ENCODE peak calls at places on chromosomes 16 and 17, in ten cellular contexts. H, A, K, P, S, E, O, Z, J and N are unnamed samples.

GRCh38 chr17:40061532-40062038 is 1.2 kb upstream of the THRA start:
- DNase-seq in Z (no peak), A (no peak), P (no peak), J (no peak), O (no peak), H (no peak), E (no peak), K (no peak), S (no peak), N (no peak)

GRCh38 chr16:66899945-66900688 is 18.6 kb downstream of the CDH16 start:
- DNase-seq in E (peak), S (no peak), J (no peak), A (no peak), K (peak), P (no peak), O (no peak), Z (no peak), H (peak), N (no peak)

GRCh38 chr17:41992576-41992975 is 24.7 kb downstream of the DNAJC7 start:
- DNase-seq in P (no peak), H (no peak), K (no peak), Z (peak), J (no peak), A (no peak), E (no peak), S (no peak), O (no peak), N (peak)

GRCh38 chr17:42118545-42118944 is 2.6 kb downstream of the KAT2A start:
- DNase-seq in P (no peak), H (no peak), O (no peak), E (no peak), J (peak), K (no peak), A (peak), S (peak), Z (no peak), N (no peak)

GRCh38 chr17:53150101-53150698 is 672.5 kb upstream of the KIF2B start:
- DNase-seq in J (no peak), E (no peak), K (no peak), A (peak), S (no peak), Z (no peak), H (no peak), P (no peak), O (no peak), N (no peak)

GRCh38 chr17:50935201-50936124 is 69.3 kb upstream of the TOB1 start:
- DNase-seq in Z (peak), S (no peak), E (peak), H (peak), K (peak), O (no peak), J (no peak), P (peak), A (no peak), N (peak)

GRCh38 chr16:65774350-65774749 is 592.1 kb upstream of the CDH5 start:
- DNase-seq in O (no peak), J (no peak), P (no peak), A (no peak), Z (no peak), K (no peak), E (no peak), S (no peak), H (no peak), N (no peak)

GRCh38 chr16:12637002-12637401 is 166.7 kb downstream of the CPPED1 start:
- DNase-seq in H (no peak), E (no peak), O (no peak), P (no peak), S (no peak), K (no peak), J (no peak), Z (no peak), A (no peak), N (no peak)

GRCh38 chr16:88536510-88536909 is 33.7 kb upstream of the ZC3H18 start:
- DNase-seq in E (peak), O (no peak), H (no peak), S (no peak), P (no peak), K (no peak), A (no peak), J (no peak), Z (no peak), N (no peak)

GRCh38 chr17:38779965-38780752 is 19.2 kb downstream of the PIP4K2B start:
- DNase-seq in E (no peak), Z (no peak), K (no peak), O (no peak), A (no peak), S (no peak), H (no peak), P (no peak), J (no peak), N (no peak)

GRCh38 chr17:38674749-38675615 is at the start of gene EPOP:
- DNase-seq in O (no peak), S (peak), P (peak), Z (peak), K (peak), H (peak), A (peak), J (peak), E (peak), N (peak)

GRCh38 chr16:47713225-47713595 is 252.1 kb downstream of the PHKB start:
- DNase-seq in J (no peak), O (no peak), A (no peak), P (no peak), H (no peak), S (no peak), E (no peak), Z (no peak), K (no peak), N (no peak)

GRCh38 chr16:81497690-81498089 is 53.1 kb downstream of the CMIP start:
- DNase-seq in A (peak), E (peak), K (no peak), J (no peak), Z (no peak), O (no peak), S (no peak), H (no peak), P (no peak), N (no peak)

GRCh38 chr16:51651061-51651466 is 500.0 kb upstream of the SALL1 start:
- DNase-seq in H (no peak), J (no peak), E (no peak), S (no peak), A (no peak), Z (peak), P (no peak), K (no peak), O (no peak), N (no peak)

GRCh38 chr17:74760404-74761105 is 12.1 kb downstream of the NHERF1 start:
- DNase-seq in K (no peak), S (no peak), Z (peak), H (no peak), J (peak), A (no peak), P (no peak), E (no peak), O (no peak), N (peak)

GRCh38 chr17:74042744-74043486 is 160.6 kb upstream of the RPL38 start:
- DNase-seq in K (no peak), S (no peak), P (no peak), Z (no peak), J (no peak), H (peak), O (no peak), E (peak), A (no peak), N (peak)

GRCh38 chr16:55444754-55445485 is 34.1 kb upstream of the MMP2 start:
- DNase-seq in J (no peak), Z (peak), S (no peak), E (no peak), O (no peak), P (no peak), A (no peak), K (peak), H (peak), N (peak)

GRCh38 chr17:35757243-35757642 is 3.4 kb upstream of the C17orf50 start:
- DNase-seq in O (no peak), Z (no peak), J (no peak), E (no peak), A (no peak), H (no peak), K (no peak), S (no peak), P (no peak), N (no peak)

GRCh38 chr16:86016201-86016965 is 117.4 kb downstream of the IRF8 start:
- DNase-seq in K (peak), P (peak), S (peak), Z (no peak), A (peak), O (peak), E (no peak), H (peak), J (peak), N (no peak)

GRCh38 chr16:78331749-78332148 is 232.3 kb downstream of the WWOX start:
- DNase-seq in A (no peak), K (no peak), S (no peak), J (no peak), P (no peak), H (no peak), O (no peak), Z (no peak), E (no peak), N (no peak)

GRCh38 chr16:68183033-68183432 is 52.9 kb downstream of the ESRP2 start:
- DNase-seq in J (no peak), P (no peak), K (no peak), S (no peak), E (no peak), A (no peak), H (no peak), Z (no peak), O (no peak), N (no peak)

GRCh38 chr17:58632324-58633314 is 59.2 kb downstream of the TEX14 start:
- DNase-seq in H (no peak), O (no peak), E (no peak), J (no peak), A (no peak), S (no peak), Z (no peak), K (no peak), P (no peak), N (no peak)

GRCh38 chr17:80265205-80266068 is 4.8 kb downstream of the RNF213 start:
- DNase-seq in S (peak), J (peak), K (peak), Z (no peak), O (no peak), H (no peak), A (no peak), P (no peak), E (no peak), N (no peak)

GRCh38 chr17:21167303-21167702 is 40.5 kb downstream of the DHRS7B start:
- DNase-seq in J (no peak), Z (no peak), E (peak), A (no peak), P (no peak), S (no peak), K (no peak), H (no peak), O (no peak), N (no peak)

GRCh38 chr17:73628642-73629552 is 15.3 kb downstream of the SDK2 start:
- DNase-seq in K (peak), S (no peak), P (no peak), H (no peak), A (no peak), J (no peak), E (peak), O (no peak), Z (no peak), N (no peak)

GRCh38 chr16:76059186-76059585 is 218.0 kb upstream of the CNTNAP4 start:
- DNase-seq in H (no peak), E (no peak), Z (peak), J (no peak), O (no peak), P (no peak), A (no peak), K (no peak), S (no peak), N (no peak)

GRCh38 chr17:40331743-40332641 is 23.0 kb downstream of the RARA start:
- DNase-seq in P (peak), E (peak), H (peak), A (no peak), K (peak), S (no peak), O (no peak), J (peak), Z (peak), N (peak)

GRCh38 chr16:87192418-87193073 is 124.6 kb downstream of the C16orf95 start:
- DNase-seq in H (no peak), E (no peak), Z (no peak), K (no peak), P (no peak), O (no peak), A (no peak), S (no peak), J (no peak), N (no peak)

GRCh38 chr16:79848739-79849518 is 248.4 kb upstream of the MAF start:
- DNase-seq in P (no peak), A (no peak), J (no peak), Z (no peak), S (no peak), E (no peak), H (peak), O (no peak), K (no peak), N (no peak)

GRCh38 chr16:9870962-9871361 is 311.3 kb downstream of the GRIN2A start:
- DNase-seq in H (no peak), S (no peak), J (no peak), E (no peak), O (no peak), P (no peak), A (no peak), Z (no peak), K (no peak), N (peak)
- H3K27ac ChIP-seq in H (no peak), S (no peak), J (no peak), E (no peak), O (no peak), P (no peak), A (no peak), Z (no peak), K (no peak), N (no peak)

GRCh38 chr16:56982695-56983094 is 6.7 kb upstream of the NLRC5 start:
- DNase-seq in H (no peak), J (no peak), P (no peak), K (no peak), E (no peak), S (no peak), Z (no peak), A (no peak), O (no peak), N (no peak)

GRCh38 chr16:56980203-56980535 is 9.2 kb upstream of the NLRC5 start:
- DNase-seq in K (no peak), E (no peak), J (no peak), A (no peak), P (no peak), Z (no peak), O (no peak), H (no peak), S (no peak), N (no peak)

GRCh38 chr16:56980792-56981724 is 8.3 kb upstream of the NLRC5 start:
- DNase-seq in H (no peak), S (no peak), E (peak), Z (no peak), O (no peak), K (no peak), A (peak), J (no peak), P (no peak), N (no peak)

GRCh38 chr16:56983211-56983751 is 6.1 kb upstream of the NLRC5 start:
- DNase-seq in H (no peak), A (no peak), O (no peak), S (no peak), P (no peak), Z (no peak), J (no peak), K (no peak), E (no peak), N (no peak)

DNA sequence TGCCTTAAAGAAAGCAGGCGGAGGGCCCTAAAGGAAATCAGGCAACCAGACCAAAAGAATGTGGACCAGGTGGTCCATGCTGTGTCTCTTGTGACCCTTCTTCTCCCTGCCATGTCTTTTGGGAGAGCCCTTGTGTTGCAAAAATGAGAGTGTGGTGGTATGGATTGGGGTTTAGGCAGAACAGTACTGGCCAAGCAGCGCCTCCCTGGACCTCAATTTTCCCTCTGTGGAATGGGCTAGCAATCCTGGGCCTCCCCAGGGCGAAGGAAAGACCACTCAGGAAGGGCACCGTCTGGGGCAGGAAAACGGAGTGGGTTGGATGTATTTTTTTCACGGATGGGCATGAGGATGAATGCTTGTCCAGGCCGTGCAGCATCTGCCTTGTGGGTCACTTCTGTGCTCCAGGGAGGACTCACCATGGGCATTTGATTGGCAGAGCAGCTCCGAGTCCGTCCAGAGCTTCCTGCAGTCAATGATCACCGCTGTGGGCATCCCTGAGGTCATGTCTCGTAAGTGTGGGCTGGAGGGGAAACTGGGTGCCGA is 7.6 kb upstream of the NLRC5 start:
- DNase-seq in P (no peak), S (no peak), A (no peak), E (no peak), K (no peak), J (no peak), H (no peak), O (no peak), Z (no peak), N (no peak)
- H3K27ac ChIP-seq in P (peak), S (no peak), A (peak), E (no peak), K (no peak), J (no peak), H (no peak), O (no peak), Z (no peak), N (no peak)

GRCh38 chr17:64991726-64992125 is 64.8 kb downstream of the GNA13 start:
- DNase-seq in E (no peak), K (no peak), P (no peak), J (no peak), Z (no peak), H (no peak), A (no peak), S (no peak), O (no peak), N (no peak)

GRCh38 chr17:64992325-64992802 is 64.2 kb downstream of the GNA13 start:
- DNase-seq in H (no peak), A (no peak), O (no peak), S (no peak), P (no peak), J (no peak), K (no peak), Z (no peak), E (no peak), N (no peak)

GRCh38 chr17:64993867-64994266 is 62.7 kb downstream of the GNA13 start:
- DNase-seq in Z (no peak), O (no peak), H (no peak), J (no peak), K (no peak), E (no peak), S (no peak), P (no peak), A (no peak), N (no peak)

GRCh38 chr17:64994281-64994680 is 62.3 kb downstream of the GNA13 start:
- DNase-seq in K (no peak), J (no peak), H (no peak), E (no peak), P (no peak), A (no peak), Z (no peak), S (no peak), O (no peak), N (no peak)

DNA sequence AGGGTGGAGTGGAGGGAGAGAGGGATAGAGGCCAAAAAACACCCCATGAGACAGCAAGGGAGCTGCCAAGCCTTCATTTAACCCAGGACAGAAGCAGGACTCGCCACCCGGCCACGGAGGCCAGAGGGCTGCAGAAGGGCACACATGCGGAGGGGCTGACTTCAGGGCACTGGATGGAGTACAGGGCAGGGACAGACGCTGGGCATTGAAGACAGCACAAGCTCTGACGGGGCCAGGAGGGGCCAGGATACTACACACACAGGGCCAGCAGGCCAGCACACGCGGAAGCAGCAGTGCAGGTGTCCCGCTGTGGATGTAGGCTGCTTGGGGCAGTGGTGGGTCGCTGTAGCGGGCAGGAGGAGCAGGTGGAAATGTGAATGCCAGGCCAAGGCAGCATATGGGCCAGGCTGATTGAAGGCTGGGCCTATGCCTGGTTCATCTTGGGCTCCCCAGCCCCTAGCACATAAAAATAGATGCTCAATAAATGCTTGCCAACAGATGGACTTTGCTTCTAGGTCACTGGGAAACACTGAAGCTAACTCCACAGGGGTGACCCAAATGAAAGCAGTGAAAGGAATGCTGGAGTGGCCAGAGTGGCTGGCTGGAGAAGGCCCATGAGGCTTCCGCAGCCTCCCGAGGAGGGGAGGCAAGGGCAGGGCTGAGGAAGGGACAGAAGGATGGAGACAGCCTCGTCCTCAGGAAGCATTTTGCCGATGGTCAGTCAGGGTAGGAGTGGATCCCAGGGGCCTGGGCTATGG is 61.6 kb downstream of the GNA13 start:
- DNase-seq in H (no peak), Z (no peak), E (no peak), S (no peak), P (no peak), A (no peak), J (no peak), O (no peak), K (no peak), N (no peak)
- H3K27ac ChIP-seq in H (no peak), Z (no peak), E (peak), S (no peak), P (no peak), A (peak), J (no peak), O (no peak), K (no peak), N (no peak)

GRCh38 chr16:72598696-72599095 is 426.7 kb upstream of the PMFBP1 start:
- DNase-seq in E (no peak), O (no peak), A (no peak), H (no peak), K (no peak), Z (no peak), S (no peak), P (no peak), J (no peak), N (no peak)
- H3K27ac ChIP-seq in E (no peak), O (no peak), A (no peak), H (no peak), K (no peak), Z (no peak), S (no peak), P (no peak), J (no peak), N (no peak)

DNA sequence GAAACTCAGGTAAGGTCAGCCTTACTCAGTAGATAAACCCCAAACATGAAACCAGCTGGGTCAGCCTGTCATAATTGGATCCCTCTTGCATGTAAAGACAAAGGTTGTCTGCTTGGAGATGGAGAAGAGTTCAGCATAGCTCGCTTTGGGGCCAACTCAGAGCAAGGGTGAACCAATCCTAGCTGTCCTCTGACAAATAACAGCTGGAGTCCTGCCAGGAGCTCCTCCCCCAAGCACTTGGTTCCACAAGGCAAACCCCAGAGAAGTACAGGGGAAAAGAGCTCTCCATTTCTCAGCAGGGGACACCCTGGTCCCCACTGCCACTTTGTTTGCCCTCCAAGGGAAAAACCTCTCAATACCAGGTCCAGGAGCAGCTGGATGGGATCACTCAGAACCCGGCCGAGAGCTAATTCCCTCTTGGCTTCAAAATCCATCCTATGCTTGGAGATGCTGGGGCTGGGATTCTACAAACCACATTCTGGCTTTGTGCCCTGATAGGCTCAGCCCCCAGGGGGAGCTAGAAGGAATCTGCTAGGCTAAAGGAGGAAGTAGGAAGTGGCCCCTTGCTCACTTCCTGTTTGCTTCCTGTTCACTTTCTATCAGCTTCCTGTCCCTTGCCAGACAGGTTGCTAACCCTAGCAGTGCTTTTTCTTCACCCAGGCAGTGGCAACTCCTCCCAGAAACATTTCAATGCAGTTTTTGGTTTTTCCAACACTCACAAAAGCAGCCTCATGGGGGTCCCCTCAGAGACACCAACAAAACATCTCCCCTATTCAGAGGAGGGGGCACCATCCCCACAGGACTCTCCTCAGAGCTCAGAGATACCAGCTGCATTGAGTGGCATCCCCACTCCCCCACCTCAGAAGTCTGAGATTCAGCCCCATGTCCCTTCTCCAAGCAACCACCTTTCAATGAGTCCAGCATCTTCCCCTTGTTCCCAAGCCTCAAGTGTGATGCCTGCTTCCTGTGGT is 30.7 kb downstream of the CDRT4 start:
- DNase-seq in Z (peak), E (peak), H (peak), S (peak), O (peak), J (peak), K (no peak), A (peak), P (no peak), N (no peak)
- H3K27ac ChIP-seq in Z (peak), E (peak), H (peak), S (no peak), O (no peak), J (no peak), K (peak), A (no peak), P (peak), N (peak)